ENCODE peak calls at places on chromosome 11, in four cellular contexts. One of them, this sample, is unnamed.

GRCh38 chr11:7548659-7549283 is 35.0 kb downstream of the PPFIBP2 start:
- DNase-seq in right atrium auricular region: no peak
- DNase-seq in RWPE2: no peak
- DNase-seq in NT2/D1: peak; percentile 38
- DNase-seq in this sample: peak; percentile 69

GRCh38 chr11:71456294-71456693 is 3.3 kb downstream of the NADSYN1 start:
- DNase-seq in right atrium auricular region: no peak
- DNase-seq in NT2/D1: no peak
- DNase-seq in RWPE2: peak; percentile 34
- DNase-seq in this sample: no peak

GRCh38 chr11:38791346-38791961 is 2193.4 kb upstream of the RAG2 start:
- DNase-seq in RWPE2: no peak
- DNase-seq in NT2/D1: peak; percentile 68
- DNase-seq in right atrium auricular region: no peak
- DNase-seq in this sample: peak; percentile 58

GRCh38 chr11:77075425-77075905 is 8.7 kb downstream of the CAPN5 start:
- DNase-seq in NT2/D1: no peak
- DNase-seq in right atrium auricular region: no peak
- DNase-seq in RWPE2: no peak
- DNase-seq in this sample: peak; percentile 93

GRCh38 chr11:78380615-78381029 is 37.0 kb downstream of the GAB2 start:
- DNase-seq in RWPE2: no peak
- DNase-seq in NT2/D1: no peak
- DNase-seq in right atrium auricular region: no peak
- DNase-seq in this sample: no peak

GRCh38 chr11:1402776-1403620 is 13.3 kb downstream of the BRSK2 start:
- DNase-seq in NT2/D1: no peak
- DNase-seq in right atrium auricular region: no peak
- DNase-seq in RWPE2: no peak
- DNase-seq in this sample: no peak

GRCh38 chr11:129969973-129970372 is 32.7 kb downstream of the PRDM10 start:
- DNase-seq in NT2/D1: no peak
- DNase-seq in right atrium auricular region: no peak
- DNase-seq in RWPE2: no peak
- DNase-seq in this sample: no peak

GRCh38 chr11:60594998-60595637 is 79.9 kb downstream of the MS4A13 start:
- DNase-seq in RWPE2: no peak
- DNase-seq in right atrium auricular region: no peak
- DNase-seq in NT2/D1: no peak
- DNase-seq in this sample: no peak

GRCh38 chr11:121681536-121681935 is 228.8 kb upstream of the SORL1-AS1 start:
- DNase-seq in right atrium auricular region: no peak
- DNase-seq in NT2/D1: no peak
- DNase-seq in RWPE2: no peak
- DNase-seq in this sample: no peak

DNA sequence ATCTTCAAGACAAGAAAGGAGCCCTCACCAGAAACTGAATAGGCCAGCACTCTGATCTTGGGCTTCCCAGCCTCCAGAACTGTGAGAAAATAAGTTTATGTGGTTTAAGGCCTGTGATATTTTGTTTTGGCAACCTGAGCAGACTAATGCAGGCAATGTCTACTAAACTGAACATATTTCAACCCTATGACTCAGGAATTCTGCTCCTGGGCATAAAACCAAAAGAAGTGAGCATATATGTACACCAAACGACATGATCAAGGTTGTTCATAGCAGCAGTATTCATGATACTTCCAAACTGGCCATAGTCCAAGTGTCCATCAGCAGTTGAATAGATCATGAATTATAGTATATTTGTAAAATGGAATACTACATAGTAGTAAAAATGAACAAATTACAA is 29.0 kb downstream of the CSNK2A3 start:
- DNase-seq in NT2/D1: no peak
- DNase-seq in right atrium auricular region: no peak
- DNase-seq in RWPE2: no peak
- DNase-seq in this sample: no peak
- H3K4me1 ChIP-seq in NT2/D1: no peaks in the 10 kb centered on the region
- H3K4me1 ChIP-seq in right atrium auricular region: no peaks in the 10 kb centered on the region
- H3K4me1 ChIP-seq in RWPE2: no peaks in the 10 kb centered on the region
- H3K4me1 ChIP-seq in this sample: no peaks in the 10 kb centered on the region

GRCh38 chr11:64536997-64537396 is 54.0 kb upstream of the SLC22A12 start:
- DNase-seq in RWPE2: no peak
- DNase-seq in right atrium auricular region: no peak
- DNase-seq in NT2/D1: no peak
- DNase-seq in this sample: no peak
- H3K4me1 ChIP-seq in RWPE2: peaks cover 4% of the 10 kb centered on the region
- H3K4me1 ChIP-seq in right atrium auricular region: peaks cover 9% of the 10 kb centered on the region
- H3K4me1 ChIP-seq in NT2/D1: peaks cover 26% of the 10 kb centered on the region
- H3K4me1 ChIP-seq in this sample: no peaks in the 10 kb centered on the region

DNA sequence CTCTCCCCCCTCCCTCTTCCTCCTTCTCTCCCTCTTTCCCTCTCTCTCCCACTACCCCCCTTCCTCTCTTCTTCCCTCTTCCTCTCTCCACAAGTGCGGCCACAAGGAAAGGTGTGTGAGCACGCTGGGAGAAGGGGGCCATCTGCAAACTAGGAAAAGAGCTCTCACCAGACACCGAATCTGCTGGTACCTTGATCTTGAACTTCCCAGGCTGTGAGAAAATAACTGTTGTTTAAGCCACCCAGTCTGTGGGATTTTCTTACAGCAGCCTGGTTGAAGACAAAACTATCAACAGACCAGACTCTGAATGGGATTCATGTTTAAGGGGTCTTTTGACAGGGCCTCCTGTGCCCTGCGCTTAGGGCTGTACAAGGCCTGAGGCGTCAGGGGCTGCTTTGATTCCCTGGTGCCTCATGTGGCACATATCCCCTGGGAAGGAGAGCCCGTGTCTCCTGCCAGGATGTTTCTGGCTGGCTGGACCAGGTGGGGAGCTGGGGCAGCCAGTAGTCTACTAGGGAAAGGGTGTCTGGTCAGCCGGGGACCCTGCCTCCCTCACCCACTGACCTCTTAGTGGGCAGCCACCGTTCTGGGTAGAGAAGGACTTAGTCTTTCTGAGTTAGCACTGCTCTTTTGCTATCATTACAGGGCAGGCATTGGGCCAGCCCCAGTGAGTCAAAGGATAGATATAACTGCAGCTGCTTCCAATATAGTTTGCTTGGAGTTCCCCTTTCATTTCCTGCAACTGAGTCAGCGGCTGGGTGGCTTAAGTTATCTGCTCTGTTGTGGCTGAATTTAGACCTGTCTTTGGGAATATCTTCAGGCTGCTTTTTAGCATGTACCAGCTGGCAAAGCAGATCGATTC is 6.2 kb downstream of the PANX1 start:
- DNase-seq in right atrium auricular region: peak; percentile 94
- DNase-seq in NT2/D1: no peak
- DNase-seq in RWPE2: peak; percentile 78
- DNase-seq in this sample: peak; percentile 44
- H3K4me1 ChIP-seq in right atrium auricular region: peaks cover 66% of the 10 kb centered on the region
- H3K4me1 ChIP-seq in NT2/D1: no peaks in the 10 kb centered on the region
- H3K4me1 ChIP-seq in RWPE2: peaks cover 59% of the 10 kb centered on the region
- H3K4me1 ChIP-seq in this sample: peaks cover 5% of the 10 kb centered on the region

GRCh38 chr11:68332186-68332585 is 19.8 kb downstream of the LRP5 start:
- DNase-seq in right atrium auricular region: no peak
- DNase-seq in RWPE2: no peak
- DNase-seq in NT2/D1: no peak
- DNase-seq in this sample: no peak

GRCh38 chr11:68329993-68330699 is 17.8 kb downstream of the LRP5 start:
- DNase-seq in right atrium auricular region: no peak
- DNase-seq in RWPE2: no peak
- DNase-seq in NT2/D1: no peak
- DNase-seq in this sample: no peak

GRCh38 chr11:68329496-68329895 is 17.1 kb downstream of the LRP5 start:
- DNase-seq in right atrium auricular region: no peak
- DNase-seq in NT2/D1: no peak
- DNase-seq in RWPE2: no peak
- DNase-seq in this sample: no peak

GRCh38 chr11:68331338-68331947 is 19.1 kb downstream of the LRP5 start:
- DNase-seq in NT2/D1: no peak
- DNase-seq in RWPE2: no peak
- DNase-seq in right atrium auricular region: no peak
- DNase-seq in this sample: peak; percentile 89

GRCh38 chr11:68330700-68331337 is 18.4 kb downstream of the LRP5 start:
- DNase-seq in RWPE2: no peak
- DNase-seq in right atrium auricular region: no peak
- DNase-seq in NT2/D1: no peak
- DNase-seq in this sample: peak; percentile 48
- H3K4me1 ChIP-seq in RWPE2: no peaks in the 10 kb centered on the region
- H3K4me1 ChIP-seq in right atrium auricular region: peaks cover 85% of the 10 kb centered on the region
- H3K4me1 ChIP-seq in NT2/D1: peaks cover 40% of the 10 kb centered on the region
- H3K4me1 ChIP-seq in this sample: peaks cover 23% of the 10 kb centered on the region

GRCh38 chr11:47220401-47220821 is 5.6 kb downstream of the DDB2 start:
- DNase-seq in NT2/D1: no peak
- DNase-seq in RWPE2: no peak
- DNase-seq in right atrium auricular region: no peak
- DNase-seq in this sample: no peak
- H3K4me1 ChIP-seq in NT2/D1: peaks cover 2% of the 10 kb centered on the region
- H3K4me1 ChIP-seq in RWPE2: peaks cover 32% of the 10 kb centered on the region
- H3K4me1 ChIP-seq in right atrium auricular region: peaks cover 28% of the 10 kb centered on the region
- H3K4me1 ChIP-seq in this sample: no peaks in the 10 kb centered on the region

DNA sequence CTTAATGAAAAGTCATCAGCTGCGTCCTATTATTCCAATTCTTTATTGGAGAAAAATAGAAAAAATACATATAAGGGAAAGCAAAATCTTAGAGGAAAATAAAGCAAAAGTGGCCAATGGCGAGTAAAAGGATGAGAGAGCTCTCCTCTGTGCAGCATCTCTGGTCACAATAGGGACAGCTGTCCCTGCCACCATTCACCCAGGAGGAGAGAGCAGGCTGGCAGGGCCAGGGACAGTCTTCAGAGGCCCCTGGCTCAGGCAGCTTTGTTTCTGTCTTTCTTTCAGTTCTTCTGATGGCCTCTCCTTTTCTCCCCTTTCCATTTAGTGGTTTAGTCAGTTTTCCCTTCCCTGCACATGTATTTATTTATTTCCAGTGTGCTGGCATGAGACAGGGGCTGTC is 941.3 kb downstream of the NTM start:
- DNase-seq in right atrium auricular region: no peak
- DNase-seq in NT2/D1: no peak
- DNase-seq in RWPE2: no peak
- DNase-seq in this sample: no peak
- H3K4me1 ChIP-seq in right atrium auricular region: peaks cover 16% of the 10 kb centered on the region
- H3K4me1 ChIP-seq in NT2/D1: no peaks in the 10 kb centered on the region
- H3K4me1 ChIP-seq in RWPE2: peaks cover 6% of the 10 kb centered on the region
- H3K4me1 ChIP-seq in this sample: no peaks in the 10 kb centered on the region

GRCh38 chr11:66530927-66531722 is 14.7 kb downstream of the ZDHHC24 start:
- DNase-seq in RWPE2: no peak
- DNase-seq in right atrium auricular region: no peak
- DNase-seq in NT2/D1: no peak
- DNase-seq in this sample: no peak
- H3K4me1 ChIP-seq in RWPE2: no peaks in the 10 kb centered on the region
- H3K4me1 ChIP-seq in right atrium auricular region: no peaks in the 10 kb centered on the region
- H3K4me1 ChIP-seq in NT2/D1: peaks cover 19% of the 10 kb centered on the region
- H3K4me1 ChIP-seq in this sample: no peaks in the 10 kb centered on the region

DNA sequence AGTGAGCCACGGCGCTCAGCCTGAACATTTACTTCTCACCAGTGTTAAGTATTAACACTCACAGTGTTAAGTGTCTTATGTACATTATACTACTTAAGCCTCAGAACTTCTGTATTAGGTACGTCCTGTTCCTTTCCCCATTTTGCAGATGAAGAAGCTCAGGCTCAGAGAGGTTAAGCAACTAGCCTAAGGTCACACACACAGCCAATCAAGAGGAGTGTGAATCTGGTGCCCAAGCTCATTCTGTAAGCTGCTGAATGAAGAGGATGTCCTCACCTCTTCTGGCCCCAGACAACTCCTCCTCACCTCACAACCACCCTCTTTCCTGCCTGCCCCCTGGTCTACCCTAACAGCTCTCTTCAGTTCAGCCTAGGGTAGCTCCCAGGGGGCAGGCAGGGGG is 29.9 kb downstream of the CREB3L1 start:
- DNase-seq in NT2/D1: no peak
- DNase-seq in right atrium auricular region: no peak
- DNase-seq in RWPE2: no peak
- DNase-seq in this sample: no peak
- H3K4me1 ChIP-seq in NT2/D1: peaks cover 26% of the 10 kb centered on the region
- H3K4me1 ChIP-seq in right atrium auricular region: peaks cover 6% of the 10 kb centered on the region
- H3K4me1 ChIP-seq in RWPE2: no peaks in the 10 kb centered on the region
- H3K4me1 ChIP-seq in this sample: no peaks in the 10 kb centered on the region

GRCh38 chr11:65778901-65779668 is 1.7 kb downstream of the AP5B1 start:
- DNase-seq in NT2/D1: no peak
- DNase-seq in right atrium auricular region: no peak
- DNase-seq in RWPE2: no peak
- DNase-seq in this sample: no peak
- H3K4me1 ChIP-seq in NT2/D1: peaks cover 11% of the 10 kb centered on the region
- H3K4me1 ChIP-seq in right atrium auricular region: peaks cover 20% of the 10 kb centered on the region
- H3K4me1 ChIP-seq in RWPE2: no peaks in the 10 kb centered on the region
- H3K4me1 ChIP-seq in this sample: peaks cover 4% of the 10 kb centered on the region